ENCODE peak calls at places on chromosomes 4 and X, in four cellular contexts. H, J, R and S are unnamed samples.
A peak's percentile ranks its signal among the peaks of the same experiment; 100 is the strongest.

GRCh38 chrX:40912576-40912975 is 172.7 kb upstream of the USP9X start:
- DNase-seq in J (no peak), H (no peak), R (no peak), S (no peak)

GRCh38 chr4:121950212-121950679 is 1.6 kb downstream of the TRPC3 start:
- DNase-seq in J (peak; percentile 73), R (peak; percentile 69), H (peak; percentile 54), S (peak; percentile 87)

GRCh38 chrX:13024911-13025454 is 19.4 kb downstream of the FAM9C start:
- DNase-seq in R (no peak), H (no peak), J (no peak), S (no peak)

GRCh38 chrX:49003696-49004095 is 1.6 kb upstream of the GRIPAP1 start:
- DNase-seq in H (no peak), R (no peak), J (no peak), S (no peak)

GRCh38 chr4:46329118-46329976 is 60.6 kb downstream of the GABRA2 start:
- DNase-seq in J (no peak), R (peak; percentile 61), H (no peak), S (peak; percentile 55)

GRCh38 chr4:2273657-2274319 is 11.9 kb upstream of the MXD4 start:
- DNase-seq in H (no peak), J (no peak), R (no peak), S (no peak)

GRCh38 chr4:53702334-53703266 is 111.3 kb upstream of the LNX1 start:
- DNase-seq in R (peak; percentile 77), H (peak; percentile 10), J (peak; percentile 80), S (peak; percentile 85)

GRCh38 chrX:153551135-153551534 is 33.7 kb downstream of the ATP2B3 start:
- DNase-seq in J (no peak), R (peak; percentile 17), H (no peak), S (no peak)

GRCh38 chrX:44459501-44459900 is 83.2 kb downstream of the FUNDC1 start:
- DNase-seq in R (no peak), J (no peak), H (no peak), S (no peak)

DNA sequence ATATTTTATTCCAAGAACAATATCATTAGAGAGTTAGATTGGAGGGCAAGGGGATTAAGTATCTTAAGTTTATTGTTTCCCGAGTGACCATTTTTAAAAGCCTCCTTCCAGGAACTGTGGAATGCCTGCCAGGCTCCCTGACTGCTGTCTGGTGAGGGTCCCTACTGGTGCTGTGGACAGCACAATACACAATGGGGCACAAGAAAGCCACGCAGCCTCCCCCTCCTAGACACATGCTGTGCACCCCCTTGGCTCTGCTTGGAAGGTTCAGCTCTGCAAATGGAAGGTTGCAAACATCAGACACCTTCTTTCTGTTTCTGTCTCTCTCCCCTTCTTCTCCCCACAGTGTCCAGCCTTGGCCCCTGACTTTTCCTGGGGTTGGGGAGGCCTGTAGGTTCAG is 153.2 kb downstream of the SHROOM3 start:
- DNase-seq in R (no peak), H (no peak), J (no peak), S (no peak)
- TF ChIP-seq POLR2A in R (no peak), H (no peak), J (no peak), S (no peak)

DNA sequence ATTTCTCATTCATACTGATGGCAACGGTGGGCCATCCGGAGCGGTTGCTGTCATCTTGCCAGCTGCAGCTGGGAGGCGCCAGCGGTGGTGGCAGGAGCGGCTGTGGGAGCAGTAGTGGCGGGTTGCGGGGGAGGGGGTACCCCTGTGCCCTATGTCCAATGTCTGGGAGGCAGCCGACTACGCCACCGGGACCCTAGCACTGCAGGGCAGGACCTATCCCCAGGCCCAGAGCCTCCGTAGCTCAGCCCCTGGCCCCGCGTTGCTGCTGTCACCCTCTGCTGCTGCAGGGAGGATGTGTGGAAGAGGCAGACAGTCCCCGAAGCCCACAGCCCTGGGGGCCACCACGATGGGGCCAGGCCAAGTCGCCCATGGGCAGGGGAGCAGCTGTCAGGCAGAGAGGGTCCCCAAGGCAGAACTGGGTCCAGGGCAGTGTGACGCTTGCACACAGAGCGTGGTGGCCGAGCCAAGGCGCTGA is 10.0 kb upstream of the SPP1 start:
- DNase-seq in H (no peak), J (no peak), R (no peak), S (no peak)
- TF ChIP-seq POLR2A in H (no peak), J (no peak), R (no peak), S (no peak)

GRCh38 chrX:23784487-23785301 is 1.7 kb downstream of the SAT1 start:
- DNase-seq in H (no peak), R (peak; percentile 88), J (peak; percentile 39), S (no peak)
- TF ChIP-seq POLR2A in H (no peak), R (peak; percentile 45), J (peak; percentile 24), S (no peak)

DNA sequence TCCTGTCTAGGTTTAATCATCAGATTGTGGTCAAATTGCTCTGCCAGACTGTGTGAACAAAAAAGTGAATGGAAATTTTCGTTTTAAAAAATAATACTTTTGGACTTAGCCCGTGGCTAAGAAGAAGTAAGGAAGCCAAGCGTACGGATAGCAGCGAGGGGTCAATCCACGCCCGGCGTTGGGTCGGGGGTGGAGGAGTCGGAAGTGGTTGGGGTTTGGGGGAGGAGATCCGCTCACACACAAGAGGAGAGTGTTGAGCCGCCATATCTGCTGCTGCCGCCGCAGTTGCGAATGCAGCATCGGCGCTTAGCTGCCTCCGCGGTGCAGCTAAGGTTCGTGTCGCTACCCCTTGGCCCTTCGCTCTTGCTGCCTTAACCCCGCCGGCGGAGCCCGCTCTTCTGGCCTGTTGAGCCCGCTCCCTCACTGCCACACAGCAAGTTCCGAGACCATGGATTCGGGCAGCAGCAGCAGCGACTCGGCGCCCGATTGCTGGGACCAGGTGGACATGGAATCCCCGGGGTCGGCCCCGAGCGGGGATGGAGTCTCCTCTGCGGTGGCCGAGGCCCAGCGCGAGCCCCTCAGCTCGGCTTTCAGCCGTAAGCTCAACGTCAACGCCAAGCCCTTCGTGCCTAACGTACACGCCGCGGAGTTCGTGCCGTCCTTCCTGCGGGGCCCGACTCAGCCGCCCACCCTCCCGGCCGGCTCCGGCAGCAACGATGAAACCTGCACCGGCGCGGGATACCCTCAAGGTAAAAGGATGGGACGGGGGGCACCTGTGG is at the start of gene GSPT2:
- DNase-seq in J (peak; percentile 63), H (peak; percentile 30), R (peak; percentile 76), S (peak; percentile 87)
- TF ChIP-seq POLR2A in J (no peak), H (peak; percentile 89), R (peak; percentile 30), S (no peak)